ENCODE peak calls at places on chromosome 4, in four cellular contexts. J is HepG2, Q is GM12878, S is H1. O is an unnamed sample.

GRCh38 chr4:144518181-144518895 is 127.6 kb upstream of the HHIP start:
- DNase-seq in J (no peak), Q (no peak), S (no peak), O (no peak)

GRCh38 chr4:11420327-11420726 is 8.4 kb downstream of the HS3ST1 start:
- DNase-seq in J (no peak), Q (no peak), S (no peak), O (no peak)

GRCh38 chr4:1621996-1622637 is 62.0 kb downstream of the FAM53A start:
- DNase-seq in J (no peak), Q (no peak), S (no peak), O (no peak)

GRCh38 chr4:187128971-187129370 is 405.3 kb upstream of the FAT1 start:
- DNase-seq in J (no peak), Q (no peak), S (no peak), O (no peak)

GRCh38 chr4:89400408-89401035 is 92.9 kb upstream of the GPRIN3 start:
- DNase-seq in J (no peak), Q (no peak), S (no peak), O (no peak)

GRCh38 chr4:10056334-10057022 is 35.2 kb upstream of the SLC2A9 start:
- DNase-seq in J (peak), Q (no peak), S (no peak), O (no peak)

GRCh38 chr4:15003441-15003890 is 1.2 kb downstream of the CPEB2 start:
- DNase-seq in J (no peak), Q (no peak), S (peak), O (no peak)

GRCh38 chr4:169098969-169099685 is 89.1 kb upstream of the CBR4 start:
- DNase-seq in J (no peak), Q (no peak), S (no peak), O (no peak)

GRCh38 chr4:78552398-78553396 is 1.1 kb downstream of the ANXA3 start:
- DNase-seq in J (peak), Q (no peak), S (no peak), O (no peak)

GRCh38 chr4:69524708-69525107 is 29.0 kb upstream of the UGT2B4 start:
- DNase-seq in J (no peak), Q (no peak), S (no peak), O (no peak)

GRCh38 chr4:30832652-30833051 is 112.5 kb downstream of the PCDH7 start:
- DNase-seq in J (no peak), Q (no peak), S (no peak), O (no peak)

GRCh38 chr4:139301821-139302611 is at the start of gene NDUFC1:
- DNase-seq in J (peak), Q (peak), S (peak), O (no peak)

GRCh38 chr4:44583393-44583792 is 68.0 kb downstream of the YIPF7 start:
- DNase-seq in J (no peak), Q (no peak), S (peak), O (no peak)

GRCh38 chr4:57193996-57194675 is 84.0 kb upstream of the IGFBP7 start:
- DNase-seq in J (no peak), Q (no peak), S (peak), O (no peak)

GRCh38 chr4:164023214-164023613 is 528.7 kb downstream of the TMA16 start:
- DNase-seq in J (no peak), Q (no peak), S (peak), O (no peak)

GRCh38 chr4:86586160-86586572 is 7.9 kb upstream of the PTPN13 start:
- DNase-seq in J (no peak), Q (no peak), S (no peak), O (no peak)

GRCh38 chr4:98722000-98722399 is 63.6 kb upstream of the TSPAN5 start:
- DNase-seq in J (no peak), Q (no peak), S (no peak), O (no peak)

GRCh38 chr4:74055096-74055495 is 16.6 kb upstream of the CXCL3 start:
- DNase-seq in J (no peak), Q (no peak), S (no peak), O (no peak)

GRCh38 chr4:138488527-138488926 is 246.4 kb upstream of the SLC7A11 start:
- DNase-seq in J (no peak), Q (no peak), S (no peak), O (no peak)

GRCh38 chr4:138707746-138708145 is 307.8 kb upstream of the NOCT start:
- DNase-seq in J (no peak), Q (no peak), S (no peak), O (no peak)

GRCh38 chr4:21864686-21865085 is 83.9 kb downstream of the KCNIP4 start:
- DNase-seq in J (no peak), Q (no peak), S (no peak), O (no peak)

GRCh38 chr4:102120846-102121245 is 224.4 kb downstream of the SLC39A8 start:
- DNase-seq in J (no peak), Q (no peak), S (no peak), O (no peak)

GRCh38 chr4:78669453-78669852 is 106.7 kb upstream of the BMP2K start:
- DNase-seq in J (peak), Q (no peak), S (no peak), O (no peak)

GRCh38 chr4:83207497-83208105 is 77.0 kb downstream of the COQ2 start:
- DNase-seq in J (no peak), Q (no peak), S (no peak), O (no peak)

GRCh38 chr4:829761-830655 is 4.1 kb upstream of the CPLX1 start:
- DNase-seq in J (no peak), Q (no peak), S (no peak), O (no peak)

GRCh38 chr4:118981839-118982381 is 93.3 kb downstream of the SYNPO2 start:
- DNase-seq in J (peak), Q (no peak), S (peak), O (peak)

GRCh38 chr4:104416725-104417363 is 77.8 kb downstream of the CXXC4 start:
- DNase-seq in J (peak), Q (no peak), S (no peak), O (no peak)

GRCh38 chr4:170122252-170122651 is 32.5 kb upstream of the AADAT start:
- DNase-seq in J (no peak), Q (no peak), S (no peak), O (no peak)

GRCh38 chr4:180234730-180235129 is 2008.5 kb upstream of the TENM3 start:
- DNase-seq in J (no peak), Q (no peak), S (no peak), O (no peak)

GRCh38 chr4:31984872-31985271 is 1264.7 kb downstream of the PCDH7 start:
- DNase-seq in J (no peak), Q (no peak), S (no peak), O (no peak)

GRCh38 chr4:54961357-54961975 is 163.9 kb downstream of the KDR start:
- DNase-seq in J (no peak), Q (no peak), S (no peak), O (no peak)

GRCh38 chr4:110955748-110956147 is 332.9 kb upstream of the PITX2 start:
- DNase-seq in J (no peak), Q (no peak), S (no peak), O (no peak)

GRCh38 chr4:40811886-40812857 is 62.4 kb downstream of the NSUN7 start:
- DNase-seq in J (no peak), Q (no peak), S (no peak), O (no peak)

GRCh38 chr4:147312376-147313046 is 168.4 kb upstream of the EDNRA start:
- DNase-seq in J (no peak), Q (no peak), S (no peak), O (no peak)

GRCh38 chr4:147313114-147313513 is 167.8 kb upstream of the EDNRA start:
- DNase-seq in J (no peak), Q (no peak), S (no peak), O (no peak)

GRCh38 chr4:147310312-147310711 is 170.6 kb upstream of the EDNRA start:
- DNase-seq in J (no peak), Q (no peak), S (no peak), O (no peak)

GRCh38 chr4:147309434-147309833 is 171.5 kb upstream of the EDNRA start:
- DNase-seq in J (no peak), Q (no peak), S (no peak), O (no peak)

GRCh38 chr4:147311956-147312355 is 168.9 kb upstream of the EDNRA start:
- DNase-seq in J (no peak), Q (no peak), S (no peak), O (no peak)
- TF ChIP-seq SUZ12 in J (no peak), Q (no peak), S (no peak), O (no peak)

DNA sequence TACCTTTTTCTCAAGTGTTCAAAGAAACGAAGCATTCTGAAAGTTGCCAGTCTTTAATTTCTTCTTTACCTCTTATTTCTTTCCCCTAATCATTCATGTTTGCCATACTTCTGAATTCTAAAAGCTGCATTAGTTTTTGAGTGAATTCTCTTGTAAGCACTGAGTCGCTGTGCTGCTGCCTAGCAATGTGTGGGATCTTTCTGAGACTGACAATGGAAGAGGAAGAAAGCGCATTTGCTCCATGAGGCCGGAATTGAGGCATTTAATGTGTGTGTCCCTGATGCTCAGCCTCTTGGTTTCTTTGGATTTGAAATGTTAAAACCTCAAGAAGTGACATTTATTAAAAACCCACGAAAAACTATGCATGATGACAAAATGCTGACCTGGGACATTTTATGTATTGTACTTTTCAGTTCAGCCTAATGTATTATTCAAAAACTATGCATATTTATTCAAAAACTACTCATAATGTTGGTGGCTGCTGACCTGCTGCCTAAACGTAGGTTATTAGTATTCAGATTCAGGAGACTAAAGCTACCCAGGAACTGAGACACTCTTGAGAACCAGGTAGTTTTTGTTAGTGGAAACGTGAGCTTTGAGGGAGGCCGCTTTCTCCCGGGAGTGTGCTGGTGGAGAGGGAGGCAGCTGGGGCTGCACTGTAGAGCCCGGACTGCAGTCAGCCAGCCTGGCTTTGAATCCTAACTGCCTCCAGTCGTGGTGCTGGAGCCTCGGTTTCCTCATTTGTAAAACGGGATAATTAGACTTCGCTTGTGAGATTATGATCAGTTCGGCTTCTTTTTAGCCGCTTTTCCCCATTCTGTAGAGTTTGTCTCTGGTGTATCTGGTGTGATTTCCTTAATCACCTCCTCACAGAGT is 11.3 kb downstream of the RGS12 start:
- DNase-seq in J (no peak), Q (no peak), S (no peak), O (no peak)
- H3K4me3 ChIP-seq in J (no peak), Q (no peak), S (no peak), O (no peak)

GRCh38 chr4:79682801-79683217 is 274.8 kb upstream of the GK2 start:
- DNase-seq in J (no peak), Q (no peak), S (no peak), O (no peak)
- TF ChIP-seq SUZ12 in J (no peak), Q (no peak), S (no peak), O (no peak)

GRCh38 chr4:143405197-143405730 is 68.6 kb downstream of the GAB1 start:
- DNase-seq in J (no peak), Q (no peak), S (no peak), O (no peak)
- H3K4me3 ChIP-seq in J (no peak), Q (no peak), S (no peak), O (no peak)

DNA sequence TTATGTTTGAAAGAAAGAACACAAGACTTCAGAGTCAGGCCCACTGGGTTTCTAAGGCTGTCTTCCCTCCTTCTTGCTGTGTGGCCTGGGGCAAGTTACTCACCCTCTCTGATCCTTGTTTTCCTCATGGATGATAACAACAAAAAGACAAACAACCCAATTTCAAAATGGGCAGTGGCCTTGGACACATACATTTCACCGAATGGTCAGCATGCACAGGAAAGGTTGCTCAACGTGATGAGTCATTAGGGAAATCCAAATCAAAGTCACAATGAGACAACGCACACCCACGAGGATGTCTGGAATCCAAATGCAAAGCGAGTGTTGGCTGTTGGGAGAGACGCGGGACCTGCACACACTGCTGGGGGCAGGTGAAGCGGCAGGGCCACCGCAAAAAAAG is 50.8 kb upstream of the PPP2R2C start:
- DNase-seq in J (no peak), Q (no peak), S (no peak), O (no peak)
- TF ChIP-seq SUZ12 in J (no peak), Q (no peak), S (no peak), O (no peak)

GRCh38 chr4:25914670-25915358 is 794 bp downstream of the SMIM20 start:
- DNase-seq in J (no peak), Q (no peak), S (no peak), O (no peak)
- H3K4me3 ChIP-seq in J (peak), Q (peak), S (peak), O (peak)

DNA sequence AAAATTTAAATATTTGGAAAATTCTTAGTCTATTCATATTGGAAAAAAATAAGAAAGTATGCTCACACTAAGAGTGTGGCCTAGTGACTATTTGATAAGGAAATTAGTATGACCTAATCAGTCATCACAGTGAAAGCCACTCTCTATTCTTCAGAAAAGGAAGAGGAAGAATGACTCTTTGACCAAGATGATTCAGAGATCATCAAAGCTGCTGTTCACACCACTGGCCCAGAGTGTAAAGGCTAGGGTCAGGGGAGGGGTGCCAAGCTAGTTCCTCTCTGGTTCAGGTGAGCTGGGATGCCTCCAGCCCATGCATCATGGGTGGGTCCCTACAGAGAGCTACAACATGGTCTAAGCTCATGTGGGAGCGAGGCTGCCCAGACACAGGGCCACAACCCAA is 396.9 kb upstream of the NDST3 start:
- DNase-seq in J (no peak), Q (no peak), S (no peak), O (no peak)
- TF ChIP-seq SUZ12 in J (no peak), Q (no peak), S (no peak), O (no peak)

DNA sequence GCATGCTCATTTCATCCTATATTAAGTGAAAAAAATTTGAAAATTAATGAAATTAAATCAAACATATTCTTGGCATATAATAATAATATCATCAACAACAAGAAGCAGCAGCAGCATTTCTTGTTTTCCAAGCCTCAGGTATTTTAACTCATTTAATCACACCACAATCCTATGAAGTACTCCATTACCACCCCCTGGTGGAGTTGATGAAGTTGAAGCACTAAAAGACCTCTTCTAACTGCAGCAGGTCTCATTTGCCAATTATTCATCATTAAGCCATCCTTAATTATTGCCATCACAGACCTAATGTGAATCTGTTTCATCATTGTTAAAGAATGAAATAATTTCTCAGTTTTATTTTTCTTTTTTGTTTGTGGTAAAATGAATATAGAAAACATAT is 801.4 kb upstream of the GRID2 start:
- DNase-seq in J (peak), Q (no peak), S (no peak), O (peak)
- H3K4me3 ChIP-seq in J (no peak), Q (no peak), S (no peak), O (no peak)

GRCh38 chr4:153217440-153217839 is 13.2 kb downstream of the TRIM2 start:
- DNase-seq in J (no peak), Q (no peak), S (no peak), O (no peak)
- TF ChIP-seq SUZ12 in J (no peak), Q (no peak), S (no peak), O (no peak)

O was measured in NT2/D1.